ENCODE peak calls at places on chromosomes 6 and 20, in seven cellular contexts. T is mammary epithelial cell, Y is MM.1S, X is ovary, N is IMR-90, C is transverse colon, H is pancreas. S is an unnamed sample.
A peak's percentile ranks its signal among the peaks of the same experiment; 100 is the strongest.

GRCh38 chr20:20568604-20569205 is 143.7 kb downstream of the RALGAPA2 start:
- DNase-seq in N (peak; percentile 58), Y (peak; percentile 52), X (no peak), T (no peak), H (no peak), C (no peak), S (peak; percentile 27)

GRCh38 chr6:12576389-12576788 is 140.2 kb upstream of the PHACTR1 start:
- DNase-seq in T (peak; percentile 66), N (peak; percentile 58), Y (no peak), H (no peak), X (no peak), C (no peak), S (peak; percentile 31)

GRCh38 chr6:122578961-122579360 is 31.2 kb upstream of the PKIB start:
- DNase-seq in N (no peak), T (no peak), H (no peak), X (no peak), Y (no peak), C (no peak), S (no peak)

GRCh38 chr20:24470782-24471582 is 1.6 kb downstream of the SYNDIG1 start:
- DNase-seq in C (no peak), T (peak; percentile 54), H (no peak), Y (peak; percentile 42), N (no peak), X (no peak), S (no peak)

GRCh38 chr6:118537579-118537978 is 10.5 kb upstream of the PLN start:
- DNase-seq in T (no peak), N (no peak), X (no peak), C (no peak), H (no peak), Y (no peak), S (no peak)

GRCh38 chr6:120147218-120147871 is 797.8 kb upstream of the MAN1A1 start:
- DNase-seq in H (no peak), T (peak; percentile 11), N (no peak), Y (no peak), X (peak; percentile 3), C (no peak), S (no peak)

GRCh38 chr6:47335456-47335855 is 25.8 kb upstream of the TNFRSF21 start:
- DNase-seq in C (no peak), Y (peak; percentile 15), X (no peak), N (no peak), H (no peak), T (no peak), S (no peak)

GRCh38 chr6:28443112-28443773 is at the start of gene ZSCAN23:
- DNase-seq in X (peak; percentile 79), T (peak; percentile 84), N (peak; percentile 92), C (peak; percentile 79), Y (peak; percentile 90), H (peak; percentile 67), S (peak; percentile 90)

GRCh38 chr20:23161968-23162696 is 76.0 kb upstream of the CD93 start:
- DNase-seq in Y (no peak), N (no peak), C (peak; percentile 93), X (no peak), H (peak; percentile 43), T (no peak), S (peak; percentile 76)

GRCh38 chr6:41182069-41183034 is 18.6 kb downstream of the TREML2 start:
- DNase-seq in Y (peak; percentile 59), X (no peak), N (peak; percentile 55), T (peak; percentile 70), H (peak; percentile 22), C (peak; percentile 38), S (peak; percentile 52)

GRCh38 chr6:138291849-138292181 is 73.5 kb upstream of the PBOV1 start:
- DNase-seq in N (no peak), X (no peak), C (no peak), T (no peak), H (no peak), Y (no peak), S (no peak)

GRCh38 chr20:38747495-38748096 is 664 bp upstream of the ACTR5 start:
- DNase-seq in N (no peak), C (no peak), X (peak; percentile 52), T (no peak), H (peak; percentile 27), Y (no peak), S (no peak)

DNA sequence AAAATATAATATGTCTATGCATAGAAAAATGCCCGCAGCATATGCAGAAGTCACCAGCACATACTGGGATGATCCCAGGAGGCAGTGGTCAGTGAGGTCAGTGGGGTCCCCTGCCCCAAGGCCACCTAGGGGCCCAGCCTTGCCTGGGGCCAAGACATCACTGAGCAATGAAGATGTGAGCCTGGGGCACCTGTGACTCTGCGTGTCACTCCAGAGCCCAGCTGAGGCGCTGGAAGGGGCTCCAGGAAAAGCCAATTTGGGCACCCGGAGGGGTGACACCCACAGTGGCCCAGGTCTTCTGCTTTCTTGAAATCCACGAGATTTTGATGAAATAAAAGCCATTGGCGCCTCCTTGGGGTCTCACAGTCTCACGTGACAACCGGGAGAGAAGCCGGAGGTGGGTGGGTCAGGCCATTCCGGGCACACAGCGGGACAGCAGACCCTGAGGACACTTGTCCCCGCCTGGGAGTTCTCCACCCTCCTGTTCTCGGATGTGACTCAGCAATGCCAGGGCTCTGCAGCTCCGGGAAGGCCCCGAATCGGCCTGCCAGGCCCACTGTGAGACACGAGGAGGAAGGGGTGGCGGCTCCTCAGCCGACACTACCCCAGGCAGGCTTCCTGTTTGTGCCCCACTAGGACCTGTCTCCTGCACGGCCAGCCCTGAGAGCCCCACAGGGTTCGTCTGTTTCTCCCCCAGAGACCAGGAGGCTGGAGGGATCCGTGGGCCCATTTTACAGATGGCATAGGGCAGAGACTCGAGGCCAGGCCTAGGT is 24.4 kb upstream of the SLCO4A1 start:
- DNase-seq in H (no peak), T (no peak), C (peak; percentile 47), X (no peak), N (no peak), Y (no peak), S (no peak)
- H3K27ac ChIP-seq in H (peak overlapping the region; percentile 19), T (no peak overlapping the region), C (peak overlapping the region; percentile 34), X (no peak overlapping the region), N (no peak overlapping the region), Y (no peak overlapping the region), S (no peak overlapping the region)

DNA sequence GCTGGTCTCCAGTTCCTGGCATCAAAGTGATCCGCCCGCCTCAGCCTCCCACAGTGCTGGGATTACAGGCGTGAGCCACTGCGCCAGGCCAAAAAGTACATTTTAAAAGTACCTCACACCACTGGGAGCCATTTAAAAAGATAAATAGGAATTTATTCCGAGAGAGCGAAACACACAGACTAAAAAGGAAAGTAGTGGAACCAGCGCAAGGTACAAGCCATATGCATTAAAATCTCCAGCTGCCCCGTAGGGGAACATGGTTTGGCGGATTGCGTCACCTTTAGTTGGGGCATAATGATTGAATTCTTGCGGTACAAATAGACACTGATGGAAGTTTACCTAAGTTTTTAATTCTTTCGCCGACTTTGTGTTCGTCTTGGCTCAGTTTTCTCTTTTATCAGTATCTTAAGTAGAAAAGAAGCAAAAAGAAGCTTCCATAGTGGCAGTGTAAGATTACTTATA is 1.3 kb downstream of the RAD21L1 start:
- DNase-seq in N (no peak), C (no peak), H (no peak), T (no peak), Y (no peak), X (no peak), S (no peak)
- H3K4me3 ChIP-seq in N (peak overlapping the region; percentile 72), C (no peak overlapping the region), H (no peak overlapping the region), T (no peak overlapping the region), Y (no peak overlapping the region), X (no peak overlapping the region), S (no peak overlapping the region)

GRCh38 chr20:36860811-36861624 is 14.9 kb upstream of the TLDC2 start:
- DNase-seq in X (no peak), Y (no peak), T (no peak), C (no peak), N (no peak), H (no peak), S (no peak)

GRCh38 chr20:36860339-36860738 is 15.6 kb upstream of the TLDC2 start:
- DNase-seq in N (peak; percentile 40), X (no peak), H (no peak), T (no peak), C (no peak), Y (no peak), S (no peak)

GRCh38 chr20:36861625-36861874 is 14.4 kb upstream of the TLDC2 start:
- DNase-seq in Y (no peak), H (no peak), C (no peak), N (no peak), T (no peak), X (no peak), S (no peak)

GRCh38 chr20:36862857-36863668 is 12.9 kb upstream of the TLDC2 start:
- DNase-seq in Y (no peak), N (no peak), X (no peak), C (no peak), T (no peak), H (no peak), S (no peak)

DNA sequence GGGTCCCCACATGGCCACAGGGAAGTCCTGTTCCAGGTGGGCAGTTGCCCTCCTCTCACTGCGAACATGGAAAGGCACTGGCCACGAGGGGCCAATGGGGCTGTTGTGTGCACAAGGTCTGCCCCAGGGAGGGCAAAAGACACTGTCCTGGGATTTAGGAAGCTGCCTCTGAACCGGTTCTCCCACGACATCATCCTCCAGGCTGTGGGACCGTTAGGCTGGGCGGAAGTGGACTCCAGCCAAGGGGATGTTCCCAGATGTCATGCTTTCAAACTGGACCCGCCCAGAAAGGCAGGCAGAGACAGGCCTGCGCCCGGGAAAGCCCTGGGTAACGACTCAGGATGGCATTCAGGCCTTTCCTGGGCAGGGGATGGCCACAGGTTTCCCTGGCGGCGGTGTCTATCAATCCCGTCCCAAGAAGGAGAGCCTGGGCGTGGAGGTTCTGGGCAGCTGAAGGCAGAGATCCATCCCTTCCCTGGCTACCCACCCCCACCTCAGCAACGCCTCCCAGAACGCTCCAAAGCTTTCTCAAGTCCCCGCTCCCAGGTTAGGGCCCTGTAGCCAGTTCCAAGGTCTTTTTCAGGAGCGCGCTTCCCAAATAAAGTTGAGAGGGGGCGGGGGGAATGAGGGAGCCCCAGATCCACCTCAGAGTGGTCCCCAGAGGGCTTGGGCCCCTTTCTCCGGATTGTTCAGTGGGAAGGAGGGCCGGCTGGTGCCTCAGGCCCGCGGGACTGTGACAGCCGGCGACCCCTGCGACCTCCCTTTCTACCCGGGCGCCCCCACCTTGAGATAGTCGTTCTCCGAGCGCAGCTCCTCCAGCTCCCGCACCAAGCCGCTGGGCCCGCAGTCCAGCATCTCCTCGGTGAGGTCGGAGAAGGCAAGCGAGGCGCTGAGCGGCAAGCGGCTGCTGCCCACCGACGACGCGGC is 13.8 kb upstream of the TLDC2 start:
- DNase-seq in Y (no peak), N (peak; percentile 83), H (peak; percentile 44), C (peak; percentile 80), X (peak; percentile 86), T (peak; percentile 99), S (peak; percentile 70)
- H3K27ac ChIP-seq in Y (no peak overlapping the region), N (peak overlapping the region; percentile 76), H (peak overlapping the region; percentile 33), C (peak overlapping the region; percentile 87), X (peak overlapping the region; percentile 95), T (peak overlapping the region; percentile 70), S (peak overlapping the region; percentile 25)

DNA sequence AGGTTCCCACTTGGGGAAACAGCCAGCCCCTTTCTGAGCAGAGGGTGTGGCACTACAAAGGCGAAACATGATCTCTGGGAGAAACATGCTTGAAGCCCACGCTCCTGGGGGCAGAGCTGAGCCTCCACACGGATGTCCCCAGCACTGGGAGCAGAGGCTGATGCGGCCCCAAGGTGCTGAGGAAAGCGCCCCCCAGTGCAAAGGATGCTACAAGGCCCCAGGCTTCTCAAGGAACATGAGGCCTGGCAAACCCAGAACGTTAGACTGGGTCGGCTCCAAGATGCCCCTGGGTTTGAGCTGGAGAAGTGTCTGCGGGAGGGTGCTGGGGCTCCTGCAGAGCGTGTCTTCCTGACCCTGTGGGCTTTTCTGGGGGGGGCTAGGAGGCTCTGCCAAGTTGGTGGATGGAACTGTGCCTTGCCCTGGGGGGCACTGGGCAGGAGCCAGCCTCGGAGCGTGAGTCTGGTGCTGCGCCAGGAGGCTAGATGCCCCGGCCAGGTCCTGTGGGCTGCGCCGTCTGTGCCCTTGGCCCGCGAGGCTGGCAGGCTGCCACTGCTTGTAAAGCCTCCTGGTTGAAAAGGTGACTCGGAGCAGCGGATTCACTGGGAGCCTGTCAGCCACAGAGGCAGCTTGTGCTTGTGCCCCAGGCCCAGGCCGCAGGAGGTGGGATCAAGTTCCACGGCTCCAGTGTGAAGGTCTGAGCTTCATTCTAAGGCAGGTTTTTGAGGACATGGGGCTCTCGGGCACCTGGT is 8.1 kb downstream of the SYNJ2 start:
- DNase-seq in C (peak; percentile 85), X (peak; percentile 77), Y (no peak), H (peak; percentile 91), T (peak; percentile 68), N (peak; percentile 65), S (no peak)
- H3K4me3 ChIP-seq in C (no peak overlapping the region), X (no peak overlapping the region), Y (no peak overlapping the region), H (no peak overlapping the region), T (no peak overlapping the region), N (no peak overlapping the region), S (no peak overlapping the region)

S was measured in brain microvascular endothelial cell.